ENCODE peak calls at places on chromosome 12, in six cellular contexts. E is transverse colon, M is H1, W is HCT116, C is SK-N-SH, Q is suprapubic skin. B is an unnamed sample. For H3K4me1, the result is how much of the 10 kb centered on the place peaks cover.

GRCh38 chr12:1502441-1502785 is 92.0 kb downstream of the FBXL14 start:
- DNase-seq in W (no peak), C (no peak), Q (no peak), M (no peak), E (no peak), B (no peak)

GRCh38 chr12:122021193-122021821 is 377 bp upstream of the BCL7A start:
- DNase-seq in M (peak), Q (no peak), C (no peak), W (no peak), E (peak), B (no peak)

GRCh38 chr12:80778005-80778541 is 61.4 kb downstream of the MYF5 start:
- DNase-seq in Q (no peak), M (no peak), W (peak), E (peak), C (peak), B (peak)

GRCh38 chr12:132748319-132748718 is 13.3 kb downstream of the ANKLE2 start:
- DNase-seq in Q (no peak), C (no peak), W (no peak), M (no peak), E (no peak), B (no peak)

GRCh38 chr12:117085318-117085947 is 13.8 kb downstream of the TESC start:
- DNase-seq in E (no peak), M (no peak), C (no peak), W (no peak), Q (no peak), B (no peak)

GRCh38 chr12:116150001-116150400 is 127.5 kb downstream of the MED13L start:
- DNase-seq in W (no peak), E (no peak), C (peak), M (no peak), Q (no peak), B (no peak)

GRCh38 chr12:100544165-100544564 is 29.3 kb upstream of the GAS2L3 start:
- DNase-seq in E (no peak), W (no peak), Q (no peak), C (no peak), M (no peak), B (no peak)

GRCh38 chr12:84875241-84875640 is 37.4 kb downstream of the SLC6A15 start:
- DNase-seq in M (no peak), W (no peak), E (no peak), Q (no peak), C (no peak), B (no peak)

GRCh38 chr12:93947486-93947885 is 200.9 kb upstream of the PLXNC1 start:
- DNase-seq in C (no peak), E (no peak), Q (no peak), M (no peak), W (no peak), B (no peak)

GRCh38 chr12:25313591-25313990 is 62.9 kb upstream of the KRAS start:
- DNase-seq in M (no peak), C (no peak), W (no peak), E (no peak), Q (no peak), B (no peak)
- H3K4me1 ChIP-seq in M (under half), C (under half), W (under half), E (under half), Q (under half), B (under half)

GRCh38 chr12:104026841-104027599 is 23.0 kb downstream of the GLT8D2 start:
- DNase-seq in C (no peak), M (no peak), Q (no peak), E (no peak), W (no peak), B (no peak)

GRCh38 chr12:104025771-104026170 is 24.2 kb downstream of the GLT8D2 start:
- DNase-seq in Q (no peak), M (no peak), C (no peak), E (no peak), W (no peak), B (no peak)

GRCh38 chr12:104022816-104023215 is 27.2 kb downstream of the GLT8D2 start:
- DNase-seq in Q (no peak), W (no peak), M (no peak), C (no peak), E (no peak), B (no peak)

GRCh38 chr12:104024348-104024747 is 25.6 kb downstream of the GLT8D2 start:
- DNase-seq in E (no peak), M (no peak), W (no peak), Q (no peak), C (no peak), B (no peak)

DNA sequence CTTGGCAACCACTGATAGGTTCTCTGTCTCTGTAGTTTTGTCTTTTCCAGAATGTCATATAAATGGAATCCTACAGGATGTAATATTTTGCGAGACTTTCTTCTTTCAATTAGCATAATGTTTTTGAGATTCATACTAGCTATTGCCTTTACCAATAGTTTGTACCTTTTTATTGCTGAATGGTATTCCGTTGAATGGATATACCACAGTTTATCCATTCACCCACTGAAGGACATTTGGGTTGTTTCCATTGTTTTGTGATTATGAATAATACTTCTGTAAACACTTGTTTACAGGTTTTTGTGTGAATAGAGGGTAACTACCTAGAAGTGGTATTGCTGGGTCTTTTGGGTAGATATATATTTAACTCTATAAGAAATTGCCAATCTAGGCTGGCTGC is 26.3 kb downstream of the GLT8D2 start:
- DNase-seq in E (no peak), C (no peak), W (no peak), M (no peak), Q (no peak), B (no peak)
- TF ChIP-seq POLR2AphosphoS5 in E (no peak), C (no peak), W (no peak), M (no peak), Q (no peak), B (no peak)

GRCh38 chr12:111441107-111441928 is 35.6 kb downstream of the SH2B3 start:
- DNase-seq in W (no peak), E (no peak), M (no peak), C (no peak), Q (no peak), B (no peak)
- H3K4me1 ChIP-seq in W (under half), E (under half), M (under half), C (under half), Q (half or more), B (half or more)

GRCh38 chr12:118345355-118345754 is 27.4 kb downstream of the TAOK3 start:
- DNase-seq in E (no peak), C (no peak), W (no peak), Q (no peak), M (no peak), B (no peak)
- TF ChIP-seq POLR2AphosphoS5 in E (no peak), C (no peak), W (no peak), Q (no peak), M (no peak), B (no peak)

GRCh38 chr12:113055594-113056380 is 743 bp upstream of the DTX1 start:
- DNase-seq in C (no peak), E (no peak), Q (no peak), W (no peak), M (no peak), B (no peak)
- H3K4me1 ChIP-seq in C (under half), E (under half), Q (under half), W (under half), M (under half), B (under half)